ENCODE peak calls at places on chromosome 11, in nine cellular contexts. One of them, this sample, is unnamed.

GRCh38 chr11:34825670-34826383 is 90.4 kb downstream of the APIP start:
- DNase-seq in breast epithelium: peak; percentile 55
- DNase-seq in adrenal gland: no peak
- DNase-seq in heart left ventricle: no peak
- DNase-seq in transverse colon: peak; percentile 76
- DNase-seq in A549: no peak
- DNase-seq in Peyer's patch: peak; percentile 61
- DNase-seq in lower leg skin: no peak
- DNase-seq in endothelial cell of umbilical vein: no peak
- DNase-seq in this sample: no peak

GRCh38 chr11:44279483-44279882 is 30.5 kb downstream of the ALX4 start:
- DNase-seq in breast epithelium: no peak
- DNase-seq in adrenal gland: no peak
- DNase-seq in heart left ventricle: no peak
- DNase-seq in transverse colon: no peak
- DNase-seq in A549: no peak
- DNase-seq in Peyer's patch: no peak
- DNase-seq in lower leg skin: no peak
- DNase-seq in endothelial cell of umbilical vein: no peak
- DNase-seq in this sample: no peak

GRCh38 chr11:113106507-113106906 is 145.3 kb downstream of the NCAM1 start:
- DNase-seq in breast epithelium: no peak
- DNase-seq in adrenal gland: no peak
- DNase-seq in heart left ventricle: no peak
- DNase-seq in transverse colon: no peak
- DNase-seq in A549: no peak
- DNase-seq in Peyer's patch: no peak
- DNase-seq in lower leg skin: no peak
- DNase-seq in endothelial cell of umbilical vein: no peak
- DNase-seq in this sample: no peak

GRCh38 chr11:57567210-57567511 is 311 bp downstream of the UBE2L6 start:
- DNase-seq in breast epithelium: no peak
- DNase-seq in adrenal gland: no peak
- DNase-seq in heart left ventricle: peak; percentile 28
- DNase-seq in transverse colon: peak; percentile 34
- DNase-seq in A549: no peak
- DNase-seq in Peyer's patch: no peak
- DNase-seq in lower leg skin: no peak
- DNase-seq in endothelial cell of umbilical vein: peak; percentile 18
- DNase-seq in this sample: peak; percentile 63

GRCh38 chr11:28834877-28835276 is 726.7 kb downstream of the METTL15 start:
- DNase-seq in breast epithelium: no peak
- DNase-seq in adrenal gland: no peak
- DNase-seq in heart left ventricle: no peak
- DNase-seq in transverse colon: no peak
- DNase-seq in A549: no peak
- DNase-seq in Peyer's patch: no peak
- DNase-seq in lower leg skin: no peak
- DNase-seq in endothelial cell of umbilical vein: peak; percentile 67
- DNase-seq in this sample: no peak

GRCh38 chr11:10809373-10810199 is 860 bp upstream of the EIF4G2 start:
- DNase-seq in breast epithelium: no peak
- DNase-seq in adrenal gland: no peak
- DNase-seq in heart left ventricle: peak; percentile 37
- DNase-seq in transverse colon: peak; percentile 46
- DNase-seq in A549: peak; percentile 58
- DNase-seq in Peyer's patch: no peak
- DNase-seq in lower leg skin: peak; percentile 90
- DNase-seq in endothelial cell of umbilical vein: peak; percentile 80
- DNase-seq in this sample: peak; percentile 60

GRCh38 chr11:106422585-106422984 is 345.1 kb downstream of the AASDHPPT start:
- DNase-seq in breast epithelium: no peak
- DNase-seq in adrenal gland: no peak
- DNase-seq in heart left ventricle: no peak
- DNase-seq in transverse colon: no peak
- DNase-seq in A549: no peak
- DNase-seq in Peyer's patch: no peak
- DNase-seq in lower leg skin: no peak
- DNase-seq in endothelial cell of umbilical vein: no peak
- DNase-seq in this sample: no peak

GRCh38 chr11:45331839-45332485 is 45.8 kb upstream of the SYT13 start:
- DNase-seq in breast epithelium: no peak
- DNase-seq in adrenal gland: no peak
- DNase-seq in heart left ventricle: no peak
- DNase-seq in transverse colon: no peak
- DNase-seq in A549: no peak
- DNase-seq in Peyer's patch: no peak
- DNase-seq in lower leg skin: no peak
- DNase-seq in endothelial cell of umbilical vein: peak; percentile 51
- DNase-seq in this sample: no peak

GRCh38 chr11:87173185-87174039 is 135.7 kb downstream of the TMEM135 start:
- DNase-seq in breast epithelium: no peak
- DNase-seq in adrenal gland: no peak
- DNase-seq in heart left ventricle: no peak
- DNase-seq in transverse colon: no peak
- DNase-seq in A549: peak; percentile 38
- DNase-seq in Peyer's patch: no peak
- DNase-seq in lower leg skin: no peak
- DNase-seq in endothelial cell of umbilical vein: peak; percentile 94
- DNase-seq in this sample: no peak

GRCh38 chr11:862704-863388 is 20.2 kb downstream of the TSPAN4 start:
- DNase-seq in breast epithelium: no peak
- DNase-seq in adrenal gland: no peak
- DNase-seq in heart left ventricle: no peak
- DNase-seq in transverse colon: no peak
- DNase-seq in A549: no peak
- DNase-seq in Peyer's patch: no peak
- DNase-seq in lower leg skin: no peak
- DNase-seq in endothelial cell of umbilical vein: no peak
- DNase-seq in this sample: no peak

GRCh38 chr11:79173615-79174014 is 267.2 kb downstream of the TENM4 start:
- DNase-seq in breast epithelium: no peak
- DNase-seq in adrenal gland: no peak
- DNase-seq in heart left ventricle: peak; percentile 32
- DNase-seq in transverse colon: no peak
- DNase-seq in A549: no peak
- DNase-seq in Peyer's patch: no peak
- DNase-seq in lower leg skin: no peak
- DNase-seq in endothelial cell of umbilical vein: no peak
- DNase-seq in this sample: no peak

DNA sequence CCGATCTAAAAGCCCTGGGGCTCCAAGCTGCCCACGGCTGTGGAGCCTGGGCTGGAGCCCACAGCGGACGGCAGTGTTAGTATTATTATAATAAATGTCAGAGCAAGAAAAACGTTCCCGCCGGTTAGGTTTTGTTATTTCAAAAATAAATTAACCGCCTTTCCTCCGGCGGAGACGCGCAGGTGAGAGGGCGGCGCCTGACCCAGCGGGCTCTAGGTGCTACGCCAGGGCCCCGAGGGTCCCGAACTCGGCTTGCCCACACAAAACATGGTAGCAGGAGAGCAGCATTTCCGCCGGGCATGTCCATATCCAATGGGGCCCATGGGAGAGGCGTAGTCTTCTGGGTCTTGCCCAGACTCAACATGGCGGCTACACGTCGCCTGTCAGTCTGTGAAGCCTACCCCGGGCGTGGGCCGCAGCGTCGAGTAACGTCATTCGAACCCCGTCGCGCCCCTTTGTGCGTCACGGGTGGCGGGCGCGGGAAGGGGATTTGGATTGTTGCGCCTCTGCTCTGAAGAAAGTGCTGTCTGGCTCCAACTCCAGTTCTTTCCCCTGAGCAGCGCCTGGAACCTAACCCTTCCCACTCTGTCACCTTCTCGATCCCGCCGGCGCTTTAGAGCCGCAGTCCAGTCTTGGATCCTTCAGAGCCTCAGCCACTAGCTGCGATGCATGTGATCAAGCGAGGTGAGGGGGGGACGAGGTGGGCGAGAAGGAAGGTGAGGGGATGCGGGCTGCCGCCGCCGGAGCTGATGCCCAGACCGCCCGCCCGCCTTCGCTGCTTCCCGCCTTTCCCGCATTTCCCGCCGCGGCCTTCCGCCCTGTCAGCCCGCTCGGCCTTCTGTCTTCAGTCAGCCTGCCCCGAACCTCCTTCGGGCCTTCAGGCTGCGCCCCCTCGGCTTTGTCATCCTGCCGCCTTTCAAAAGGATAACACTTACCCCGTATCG is at the start of gene RRM1:
- DNase-seq in breast epithelium: peak; percentile 90
- DNase-seq in adrenal gland: peak; percentile 97
- DNase-seq in heart left ventricle: peak; percentile 96
- DNase-seq in transverse colon: peak; percentile 94
- DNase-seq in A549: peak; percentile 93
- DNase-seq in Peyer's patch: peak; percentile 92
- DNase-seq in lower leg skin: peak; percentile 99
- DNase-seq in endothelial cell of umbilical vein: peak; percentile 98
- DNase-seq in this sample: peak; percentile 98
- TF ChIP-seq POLR2A in breast epithelium: peak; percentile 17
- TF ChIP-seq POLR2A in adrenal gland: peak; percentile 84
- TF ChIP-seq POLR2A in heart left ventricle: peak; percentile 61
- TF ChIP-seq POLR2A in transverse colon: peak; percentile 81
- TF ChIP-seq POLR2A in A549: peak; percentile 59
- TF ChIP-seq POLR2A in Peyer's patch: peak; percentile 56
- TF ChIP-seq POLR2A in lower leg skin: peak; percentile 14
- TF ChIP-seq POLR2A in endothelial cell of umbilical vein: peak; percentile 90
- TF ChIP-seq POLR2A in this sample: peak; percentile 89

DNA sequence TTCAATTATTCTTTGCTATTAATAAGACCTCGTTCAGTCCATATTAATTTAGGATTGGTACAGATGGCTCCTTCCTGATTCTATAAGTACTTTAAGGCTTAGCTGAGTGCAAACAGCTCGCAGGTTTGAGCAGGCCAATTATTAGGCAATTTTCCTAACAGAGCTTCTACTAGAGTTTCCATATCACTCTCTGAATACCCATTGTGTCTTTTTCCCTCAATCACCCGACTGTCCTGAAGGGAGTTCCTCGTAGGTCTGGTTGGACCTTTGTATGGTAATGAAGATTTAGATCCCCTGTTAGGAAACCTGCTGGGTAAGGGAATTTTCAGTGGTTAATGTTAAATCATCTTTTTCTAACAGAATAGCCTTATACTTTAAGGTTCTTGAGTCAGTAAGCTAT is 61.1 kb downstream of the ARHGAP42 start:
- DNase-seq in breast epithelium: no peak
- DNase-seq in adrenal gland: no peak
- DNase-seq in heart left ventricle: no peak
- DNase-seq in transverse colon: no peak
- DNase-seq in A549: no peak
- DNase-seq in Peyer's patch: no peak
- DNase-seq in lower leg skin: no peak
- DNase-seq in endothelial cell of umbilical vein: no peak
- DNase-seq in this sample: no peak
- TF ChIP-seq POLR2A in breast epithelium: no peak
- TF ChIP-seq POLR2A in adrenal gland: no peak
- TF ChIP-seq POLR2A in heart left ventricle: no peak
- TF ChIP-seq POLR2A in transverse colon: no peak
- TF ChIP-seq POLR2A in A549: no peak
- TF ChIP-seq POLR2A in Peyer's patch: no peak
- TF ChIP-seq POLR2A in lower leg skin: no peak
- TF ChIP-seq POLR2A in endothelial cell of umbilical vein: no peak
- TF ChIP-seq POLR2A in this sample: no peak

DNA sequence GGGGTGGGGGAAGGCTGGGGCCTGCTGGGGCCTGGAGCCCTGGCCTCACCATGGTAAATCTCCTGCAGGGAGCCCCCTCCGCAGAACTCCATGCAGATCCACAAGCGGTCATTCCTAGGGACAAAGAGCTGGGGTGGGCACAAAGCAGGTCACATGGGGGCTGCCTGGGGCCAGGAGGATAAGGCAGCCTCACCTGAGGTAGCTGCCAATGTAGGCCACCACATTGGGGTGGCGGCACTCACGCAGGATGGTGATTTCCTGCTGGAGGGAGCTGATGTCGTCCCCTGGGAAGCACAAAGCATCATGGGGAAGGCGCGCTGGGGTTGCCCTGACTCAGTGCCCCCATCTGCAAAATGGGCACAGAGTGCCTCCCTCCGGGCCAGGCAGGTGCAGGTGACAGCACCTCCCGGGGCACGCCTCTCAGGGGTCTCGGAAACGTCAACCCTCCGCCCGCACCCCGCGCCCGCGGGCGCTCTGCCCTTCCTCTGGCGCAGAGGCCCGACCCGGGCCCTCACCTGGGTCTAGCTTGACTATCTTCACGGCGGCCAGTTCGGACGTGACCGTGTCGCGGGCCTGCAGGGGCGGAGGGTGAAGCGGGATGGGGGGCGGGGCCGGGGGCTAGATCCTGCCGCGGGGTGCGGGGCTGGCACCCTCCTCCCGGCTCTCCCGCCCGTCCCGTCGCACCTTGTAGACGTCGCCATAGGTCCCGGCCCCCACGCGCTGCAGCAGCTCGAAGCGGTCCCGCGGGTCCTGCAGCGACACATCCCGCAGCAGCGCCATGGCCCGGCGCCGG is 448 bp downstream of the MAP4K2 start:
- DNase-seq in breast epithelium: no peak
- DNase-seq in adrenal gland: no peak
- DNase-seq in heart left ventricle: no peak
- DNase-seq in transverse colon: peak; percentile 32
- DNase-seq in A549: no peak
- DNase-seq in Peyer's patch: no peak
- DNase-seq in lower leg skin: no peak
- DNase-seq in endothelial cell of umbilical vein: no peak
- DNase-seq in this sample: no peak
- TF ChIP-seq POLR2A in breast epithelium: no peak
- TF ChIP-seq POLR2A in adrenal gland: no peak
- TF ChIP-seq POLR2A in heart left ventricle: no peak
- TF ChIP-seq POLR2A in transverse colon: no peak
- TF ChIP-seq POLR2A in A549: peak; percentile 24
- TF ChIP-seq POLR2A in Peyer's patch: no peak
- TF ChIP-seq POLR2A in lower leg skin: no peak
- TF ChIP-seq POLR2A in endothelial cell of umbilical vein: no peak
- TF ChIP-seq POLR2A in this sample: no peak

DNA sequence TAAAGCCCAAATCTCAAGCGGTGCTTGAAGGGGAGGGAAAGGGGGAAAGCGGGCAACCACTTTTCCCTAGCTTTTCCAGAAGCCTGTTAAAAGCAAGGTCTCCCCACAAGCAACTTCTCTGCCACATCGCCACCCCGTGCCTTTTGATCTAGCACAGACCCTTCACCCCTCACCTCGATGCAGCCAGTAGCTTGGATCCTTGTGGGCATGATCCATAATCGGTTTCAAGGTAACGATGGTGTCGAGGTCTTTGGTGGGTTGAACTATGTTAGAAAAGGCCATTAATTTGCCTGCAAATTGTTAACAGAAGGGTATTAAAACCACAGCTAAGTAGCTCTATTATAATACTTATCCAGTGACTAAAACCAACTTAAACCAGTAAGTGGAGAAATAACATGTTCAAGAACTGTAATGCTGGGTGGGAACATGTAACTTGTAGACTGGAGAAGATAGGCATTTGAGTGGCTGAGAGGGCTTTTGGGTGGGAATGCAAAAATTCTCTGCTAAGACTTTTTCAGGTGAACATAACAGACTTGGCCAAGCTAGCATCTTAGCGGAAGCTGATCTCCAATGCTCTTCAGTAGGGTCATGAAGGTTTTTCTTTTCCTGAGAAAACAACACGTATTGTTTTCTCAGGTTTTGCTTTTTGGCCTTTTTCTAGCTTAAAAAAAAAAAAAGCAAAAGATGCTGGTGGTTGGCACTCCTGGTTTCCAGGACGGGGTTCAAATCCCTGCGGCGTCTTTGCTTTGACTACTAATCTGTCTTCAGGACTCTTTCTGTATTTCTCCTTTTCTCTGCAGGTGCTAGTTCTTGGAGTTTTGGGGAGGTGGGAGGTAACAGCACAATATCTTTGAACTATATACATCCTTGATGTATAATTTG is 6.8 kb downstream of the MALAT1 start:
- DNase-seq in breast epithelium: no peak
- DNase-seq in adrenal gland: no peak
- DNase-seq in heart left ventricle: no peak
- DNase-seq in transverse colon: no peak
- DNase-seq in A549: no peak
- DNase-seq in Peyer's patch: no peak
- DNase-seq in lower leg skin: no peak
- DNase-seq in endothelial cell of umbilical vein: peak; percentile 34
- DNase-seq in this sample: no peak
- TF ChIP-seq POLR2A in breast epithelium: no peak
- TF ChIP-seq POLR2A in adrenal gland: peak; percentile 76
- TF ChIP-seq POLR2A in heart left ventricle: no peak
- TF ChIP-seq POLR2A in transverse colon: peak; percentile 76
- TF ChIP-seq POLR2A in A549: no peak
- TF ChIP-seq POLR2A in Peyer's patch: peak; percentile 34
- TF ChIP-seq POLR2A in lower leg skin: no peak
- TF ChIP-seq POLR2A in endothelial cell of umbilical vein: peak; percentile 76
- TF ChIP-seq POLR2A in this sample: peak; percentile 74

This sample was measured in erythroblast.